ENCODE peak calls at places on chromosomes 1 and 21, in four cellular contexts. J, B, D and Z are unnamed samples.

GRCh38 chr1:170768929-170769328 is 105.0 kb downstream of the PRRX1 start:
- DNase-seq in J (no peak), B (no peak), D (no peak), Z (no peak)

GRCh38 chr1:220139966-220140365 is 46.0 kb downstream of the IARS2 start:
- DNase-seq in J (no peak), B (no peak), D (no peak), Z (no peak)

GRCh38 chr1:174217787-174218574 is 58.7 kb downstream of the RABGAP1L start:
- DNase-seq in J (peak), B (peak), D (no peak), Z (no peak)

GRCh38 chr1:34419662-34420061 is 243.0 kb downstream of the C1orf94 start:
- DNase-seq in J (no peak), B (no peak), D (no peak), Z (no peak)

GRCh38 chr1:203039609-203040517 is 13.6 kb downstream of the PPFIA4 start:
- DNase-seq in J (no peak), B (no peak), D (no peak), Z (no peak)

GRCh38 chr1:22031214-22031962 is 21.1 kb upstream of the CDC42 start:
- DNase-seq in J (no peak), B (no peak), D (peak), Z (peak)

GRCh38 chr1:203046984-203047630 is 20.8 kb downstream of the PPFIA4 start:
- DNase-seq in J (peak), B (no peak), D (no peak), Z (no peak)

GRCh38 chr1:75600781-75601180 is 10.1 kb downstream of the SLC44A5 start:
- DNase-seq in J (no peak), B (no peak), D (no peak), Z (no peak)

GRCh38 chr1:154573168-154573510 is 5.6 kb downstream of the CHRNB2 start:
- DNase-seq in J (no peak), B (no peak), D (no peak), Z (no peak)

GRCh38 chr1:25642710-25643109 is 26.1 kb downstream of the MAN1C1 start:
- DNase-seq in J (no peak), B (no peak), D (no peak), Z (peak)

GRCh38 chr1:203166192-203166940 is 9.3 kb downstream of the MYBPH start:
- DNase-seq in J (no peak), B (no peak), D (no peak), Z (no peak)

GRCh38 chr1:93061895-93062792 is 16.9 kb upstream of the MTF2 start:
- DNase-seq in J (peak), B (peak), D (no peak), Z (peak)

GRCh38 chr1:78424720-78425119 is 66.1 kb upstream of the PTGFR start:
- DNase-seq in J (no peak), B (no peak), D (no peak), Z (no peak)

GRCh38 chr21:45363921-45364463 is 41.0 kb upstream of the COL18A1 start:
- DNase-seq in J (peak), B (no peak), D (peak), Z (peak)

GRCh38 chr1:30866594-30866993 is 42.0 kb downstream of the SDC3 start:
- DNase-seq in J (no peak), B (no peak), D (no peak), Z (no peak)

GRCh38 chr1:42935313-42935624 is 23.4 kb downstream of the SLC2A1 start:
- DNase-seq in J (no peak), B (no peak), D (peak), Z (no peak)

GRCh38 chr1:8015036-8015808 is 10.9 kb downstream of the ERRFI1 start:
- DNase-seq in J (peak), B (peak), D (no peak), Z (peak)

GRCh38 chr21:40797881-40798280 is 49.1 kb downstream of the DSCAM start:
- DNase-seq in J (peak), B (no peak), D (no peak), Z (no peak)

GRCh38 chr1:231347961-231348360 is 9.9 kb downstream of the SPRTN start:
- DNase-seq in J (no peak), B (no peak), D (no peak), Z (no peak)

GRCh38 chr1:168345939-168346338 is 65.3 kb downstream of the TBX19 start:
- DNase-seq in J (no peak), B (no peak), D (no peak), Z (no peak)

GRCh38 chr1:184771190-184771691 is 16.6 kb upstream of the EDEM3 start:
- DNase-seq in J (no peak), B (no peak), D (no peak), Z (no peak)

GRCh38 chr1:214123061-214123784 is 135.4 kb downstream of the PROX1 start:
- DNase-seq in J (peak), B (peak), D (no peak), Z (peak)

GRCh38 chr1:168811213-168811612 is 82.2 kb upstream of the DPT start:
- DNase-seq in J (no peak), B (no peak), D (no peak), Z (no peak)